ENCODE peak calls at places on chromosomes 13 and 19, in ten cellular contexts. W is kidney epithelial cell, B is AG09309, Z is body of pancreas, P is astrocyte of the spinal cord, R is NB4, L is fibroblast of mammary gland, T is stomach, E is fibroblast of lung, A is choroid plexus epithelial cell. M is an unnamed sample.
A peak's percentile ranks its signal among the peaks of the same experiment; 100 is the strongest.

GRCh38 chr19:28652790-28653189 is 560.2 kb downstream of the UQCRFS1 start:
- DNase-seq in W (no peak), B (no peak), Z (no peak), P (no peak), R (no peak), L (no peak), T (no peak), E (no peak), A (no peak), M (no peak)

GRCh38 chr13:101127741-101128353 is 288.5 kb downstream of the NALCN start:
- DNase-seq in W (no peak), B (no peak), Z (peak; percentile 19), P (peak; percentile 67), R (peak; percentile 48), L (peak; percentile 61), T (no peak), E (peak; percentile 27), A (peak; percentile 73), M (peak; percentile 67)

GRCh38 chr13:107512551-107512950 is 702.8 kb downstream of the LIG4 start:
- DNase-seq in W (no peak), B (no peak), Z (no peak), P (no peak), R (no peak), L (no peak), T (no peak), E (no peak), A (no peak), M (no peak)

GRCh38 chr13:34044041-34044440 is 226.1 kb downstream of the RFC3 start:
- DNase-seq in W (no peak), B (peak; percentile 29), Z (no peak), P (peak; percentile 34), R (no peak), L (no peak), T (no peak), E (peak; percentile 82), A (peak; percentile 57), M (peak; percentile 17)

GRCh38 chr19:32771596-32771995 is 52.0 kb downstream of the TDRD12 start:
- DNase-seq in W (no peak), B (no peak), Z (no peak), P (no peak), R (no peak), L (no peak), T (no peak), E (no peak), A (no peak), M (no peak)

GRCh38 chr13:51772781-51773180 is 31.2 kb downstream of the DHRS12 start:
- DNase-seq in W (no peak), B (no peak), Z (no peak), P (no peak), R (no peak), L (no peak), T (no peak), E (no peak), A (no peak), M (no peak)

GRCh38 chr19:16161848-16162247 is 11.5 kb downstream of the CIB3 start:
- DNase-seq in W (peak; percentile 19), B (peak; percentile 21), Z (no peak), P (peak; percentile 83), R (no peak), L (peak; percentile 91), T (no peak), E (peak; percentile 77), A (peak; percentile 83), M (peak; percentile 66)

GRCh38 chr13:89660752-89661151 is 1686.7 kb upstream of the MIR17HG start:
- DNase-seq in W (no peak), B (no peak), Z (no peak), P (no peak), R (no peak), L (no peak), T (no peak), E (no peak), A (no peak), M (peak; percentile 1)

GRCh38 chr13:106117035-106117434 is 418.4 kb downstream of the EFNB2 start:
- DNase-seq in W (no peak), B (peak; percentile 47), Z (no peak), P (peak; percentile 76), R (no peak), L (peak; percentile 85), T (no peak), E (peak; percentile 74), A (peak; percentile 72), M (no peak)

GRCh38 chr19:27824108-27824507 is 1388.8 kb downstream of the UQCRFS1 start:
- DNase-seq in W (no peak), B (peak; percentile 48), Z (no peak), P (no peak), R (no peak), L (peak; percentile 23), T (no peak), E (no peak), A (no peak), M (no peak)

GRCh38 chr19:10290439-10290875 is 705 bp downstream of the ICAM5 start:
- DNase-seq in W (no peak), B (no peak), Z (no peak), P (no peak), R (peak; percentile 62), L (no peak), T (no peak), E (no peak), A (no peak), M (no peak)

GRCh38 chr13:20353973-20354372 is 121.9 kb upstream of the GJB6 start:
- DNase-seq in W (no peak), B (peak; percentile 37), Z (no peak), P (peak; percentile 57), R (peak; percentile 80), L (peak; percentile 80), T (no peak), E (peak; percentile 67), A (peak; percentile 76), M (peak; percentile 62)
- TF ChIP-seq CTCF in W (no peak), B (peak; percentile 15), Z (no peak), P (peak; percentile 15), R (no peak), L (peak; percentile 35), T (no peak), E (peak; percentile 28), A (no peak), M (peak; percentile 29)

GRCh38 chr13:20570540-20570939 is 3.6 kb downstream of the IFT88 start:
- DNase-seq in W (no peak), B (peak; percentile 16), Z (no peak), P (no peak), R (no peak), L (peak; percentile 79), T (no peak), E (no peak), A (peak; percentile 55), M (peak; percentile 87)
- H3K4me3 ChIP-seq in W (no peak overlapping the region), B (no peak overlapping the region), Z (no peak overlapping the region), P (no peak overlapping the region), R (no peak overlapping the region), L (no peak overlapping the region), T (no peak overlapping the region), E (no peak overlapping the region), A (no peak overlapping the region), M (no peak overlapping the region)

GRCh38 chr13:110092869-110093268 is 214.1 kb downstream of the COL4A1 start:
- DNase-seq in W (no peak), B (no peak), Z (no peak), P (no peak), R (no peak), L (peak; percentile 68), T (no peak), E (no peak), A (peak; percentile 75), M (peak; percentile 67)

GRCh38 chr13:110089100-110089499 is 217.9 kb downstream of the COL4A1 start:
- DNase-seq in W (no peak), B (no peak), Z (no peak), P (no peak), R (no peak), L (no peak), T (no peak), E (no peak), A (no peak), M (no peak)

DNA sequence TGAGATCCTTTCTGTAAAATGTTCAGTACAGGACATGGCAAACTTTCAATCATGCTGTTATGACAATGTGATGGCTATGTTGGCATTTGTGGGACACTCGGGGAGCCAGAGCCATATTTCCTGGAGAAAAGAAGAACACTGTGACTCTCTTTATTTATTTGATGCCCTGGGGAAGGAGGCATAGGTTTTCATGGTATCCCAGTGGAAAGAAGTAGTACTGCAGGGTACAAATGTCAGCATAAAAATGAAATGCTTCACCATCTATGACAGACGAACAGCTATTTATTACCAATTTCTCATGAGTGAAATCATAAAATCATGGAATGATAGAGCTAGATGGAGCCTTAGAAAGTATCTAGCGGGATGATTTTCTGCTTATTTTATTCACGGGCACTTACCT is 217.1 kb downstream of the COL4A1 start:
- DNase-seq in W (no peak), B (no peak), Z (no peak), P (no peak), R (no peak), L (no peak), T (no peak), E (no peak), A (no peak), M (no peak)
- TF ChIP-seq CTCF in W (peak; percentile 31), B (peak; percentile 34), Z (peak; percentile 7), P (peak; percentile 39), R (peak; percentile 9), L (peak; percentile 52), T (no peak), E (peak; percentile 27), A (peak; percentile 46), M (peak; percentile 38)

GRCh38 chr19:3950871-3951861 is 18.3 kb downstream of the NMRK2 start:
- DNase-seq in W (no peak), B (no peak), Z (peak; percentile 49), P (no peak), R (no peak), L (no peak), T (no peak), E (no peak), A (no peak), M (no peak)
- H3K4me3 ChIP-seq in W (no peak overlapping the region), B (no peak overlapping the region), Z (no peak overlapping the region), P (no peak overlapping the region), R (no peak overlapping the region), L (no peak overlapping the region), T (peak overlapping the region; percentile 12), E (no peak overlapping the region), A (no peak overlapping the region), M (no peak overlapping the region)